ENCODE peak calls at places on chromosomes 3 and 15, in seven cellular contexts. M is stimulated activated naive CD8-positive, alpha-beta T cell treated with anti-CD3 and anti-CD28 coated beads, Interleukin-15, Interleukin-2, amounts not matched to agents 100 U/mL and 50 U/mL, for 24 hours; X is iris pigment epithelial cell; V is progenitor cell of endocrine pancreas; F is GM04504; K is Kasumi-1; O is stimulated activated CD4-positive, alpha-beta T cell treated with anti-CD3 and anti-CD28 coated beads, Interleukin-15, amount 100 ng/mL, for 1 hour. E is an unnamed sample.

GRCh38 chr15:87597346-87598052 is 659.0 kb downstream of the NTRK3 start:
- DNase-seq in F (no peak), M (no peak), K (no peak), V (no peak), X (no peak), O (no peak), E (no peak)

GRCh38 chr15:99706557-99707303 is 26.5 kb downstream of the LYSMD4 start:
- DNase-seq in M (peak), X (no peak), O (no peak), V (no peak), F (no peak), K (no peak), E (no peak)

GRCh38 chr15:73704869-73705645 is 20.9 kb downstream of the CD276 start:
- DNase-seq in X (peak), O (peak), M (peak), V (peak), F (no peak), K (peak), E (no peak)

GRCh38 chr3:54393150-54393549 is 270.8 kb downstream of the CACNA2D3 start:
- DNase-seq in O (no peak), X (no peak), V (no peak), K (no peak), F (no peak), M (no peak), E (no peak)

GRCh38 chr15:100968043-100968966 is 49.1 kb downstream of the LRRK1 start:
- DNase-seq in X (peak), O (no peak), K (no peak), M (no peak), V (no peak), F (no peak), E (no peak)

GRCh38 chr3:170867143-170867542 is 2.9 kb downstream of the RPL22L1 start:
- DNase-seq in M (no peak), O (no peak), V (no peak), K (no peak), X (no peak), F (no peak), E (no peak)

GRCh38 chr3:186984064-186984463 is 53.7 kb downstream of the ST6GAL1 start:
- DNase-seq in O (no peak), F (no peak), K (no peak), X (no peak), M (no peak), V (no peak), E (no peak)

GRCh38 chr3:196355668-196356067 is 17.5 kb upstream of the TM4SF19 start:
- DNase-seq in X (no peak), O (no peak), M (no peak), K (no peak), V (no peak), F (no peak), E (no peak)

GRCh38 chr15:90053685-90054466 is 48.4 kb downstream of the IDH2 start:
- DNase-seq in X (no peak), M (no peak), F (no peak), V (no peak), O (no peak), K (no peak), E (no peak)

GRCh38 chr15:41820791-41821423 is 7.0 kb upstream of the JMJD7 start:
- DNase-seq in F (no peak), X (no peak), M (no peak), K (no peak), O (no peak), V (no peak), E (no peak)

GRCh38 chr3:34364345-34364744 is 565.9 kb downstream of the PDCD6IP start:
- DNase-seq in F (no peak), O (no peak), M (no peak), X (peak), K (peak), V (no peak), E (no peak)

GRCh38 chr3:70615286-70615685 is 302.8 kb upstream of the MDFIC2 start:
- DNase-seq in O (no peak), M (no peak), K (no peak), V (no peak), X (no peak), F (no peak), E (no peak)

GRCh38 chr3:122745365-122746021 is 48.1 kb downstream of the HSPBAP1 start:
- DNase-seq in X (peak), V (no peak), K (no peak), F (no peak), M (no peak), O (no peak), E (no peak)

GRCh38 chr3:94654096-94654495 is 591.2 kb downstream of the NSUN3 start:
- DNase-seq in O (no peak), X (no peak), K (no peak), F (no peak), M (no peak), V (no peak), E (no peak)

GRCh38 chr15:27617013-27617412 is 482.1 kb downstream of the OCA2 start:
- DNase-seq in K (no peak), V (no peak), O (no peak), X (no peak), F (no peak), M (no peak), E (no peak)

GRCh38 chr15:63052128-63052826 is 9.7 kb downstream of the TPM1 start:
- DNase-seq in M (no peak), X (no peak), K (no peak), O (no peak), V (no peak), F (no peak), E (no peak)

GRCh38 chr3:58737644-58738043 is 71.1 kb upstream of the FAM3D start:
- DNase-seq in X (no peak), V (no peak), M (no peak), O (no peak), K (no peak), F (no peak), E (no peak)

GRCh38 chr15:35306361-35306981 is 221.4 kb upstream of the NANOGP8 start:
- DNase-seq in O (no peak), X (peak), F (peak), M (no peak), K (no peak), V (no peak), E (peak)

GRCh38 chr3:44068753-44069152 is 172.9 kb upstream of the TOPAZ1 start:
- DNase-seq in K (no peak), M (no peak), X (no peak), F (no peak), V (no peak), O (no peak), E (no peak)

GRCh38 chr15:83046558-83047127 is 20.4 kb downstream of the BTBD1 start:
- DNase-seq in X (peak), K (no peak), M (no peak), V (no peak), F (no peak), O (no peak), E (no peak)

GRCh38 chr15:85646538-85647091 is 148.1 kb downstream of the KLHL25 start:
- DNase-seq in V (no peak), K (no peak), F (peak), O (no peak), X (peak), M (peak), E (no peak)

GRCh38 chr3:176274161-176274560 is 923.1 kb downstream of the TBL1XR1 start:
- DNase-seq in F (no peak), V (no peak), X (no peak), M (no peak), K (no peak), O (no peak), E (no peak)

GRCh38 chr15:40282144-40282869 is 557 bp downstream of the ANKRD63 start:
- DNase-seq in F (no peak), K (peak), V (peak), M (peak), X (peak), O (peak), E (no peak)

GRCh38 chr15:39135989-39136388 is 444.9 kb upstream of the THBS1 start:
- DNase-seq in X (peak), V (no peak), K (no peak), O (no peak), M (no peak), F (peak), E (peak)

GRCh38 chr3:108018552-108018951 is 72.3 kb downstream of the CD47 start:
- DNase-seq in X (no peak), F (no peak), K (no peak), O (no peak), M (no peak), V (no peak), E (no peak)

GRCh38 chr3:135012101-135012500 is 217.0 kb downstream of the EPHB1 start:
- DNase-seq in M (no peak), F (no peak), K (no peak), O (no peak), X (no peak), V (no peak), E (no peak)

GRCh38 chr15:35271371-35272043 is 186.4 kb upstream of the NANOGP8 start:
- DNase-seq in V (no peak), O (no peak), F (no peak), K (no peak), X (peak), M (no peak), E (no peak)

GRCh38 chr15:63605816-63606215 is 8.6 kb downstream of the FBXL22 start:
- DNase-seq in X (no peak), O (peak), V (no peak), M (peak), K (peak), F (no peak), E (no peak)

GRCh38 chr3:118526758-118527526 is 507.7 kb downstream of the IGSF11 start:
- DNase-seq in X (no peak), M (no peak), K (no peak), V (no peak), F (no peak), O (no peak), E (no peak)

GRCh38 chr15:63699391-63699790 is 102.2 kb downstream of the FBXL22 start:
- DNase-seq in X (peak), K (no peak), V (no peak), O (no peak), M (no peak), F (no peak), E (no peak)

GRCh38 chr15:66617137-66618090 is 51.6 kb upstream of the LCTL start:
- DNase-seq in K (peak), F (no peak), X (peak), M (no peak), V (no peak), O (no peak), E (no peak)

GRCh38 chr3:155022896-155023295 is 57.2 kb upstream of the MME start:
- DNase-seq in V (no peak), K (no peak), X (no peak), O (no peak), F (no peak), M (no peak), E (no peak)

GRCh38 chr15:60757831-60758570 is 279.1 kb upstream of the ICE2 start:
- DNase-seq in X (no peak), O (no peak), V (no peak), F (no peak), M (no peak), K (no peak), E (no peak)

GRCh38 chr3:133123636-133124035 is 85.4 kb downstream of the TMEM108 start:
- DNase-seq in M (no peak), V (no peak), F (no peak), X (no peak), K (no peak), O (no peak), E (no peak)

GRCh38 chr15:64503640-64504039 is 43.3 kb downstream of the ZNF609 start:
- DNase-seq in V (no peak), K (no peak), X (no peak), M (no peak), F (no peak), O (no peak), E (no peak)

GRCh38 chr3:60017631-60018030 is 967.8 kb upstream of the CFAP20DC start:
- DNase-seq in X (peak), O (no peak), F (peak), M (peak), V (no peak), K (peak), E (no peak)

E was measured in GM04503.